ENCODE peak calls at places on chromosomes 13 and 19, in five cellular contexts. B is suprapubic skin, S is H1, L is breast epithelium, F is GM12878. J is an unnamed sample.

GRCh38 chr13:64688893-64689677 is 2541.1 kb downstream of the PCDH9 start:
- DNase-seq in B (no peak), S (no peak), L (no peak), F (no peak), J (no peak)

GRCh38 chr13:67298297-67298696 is 68.2 kb upstream of the PCDH9 start:
- DNase-seq in B (no peak), S (no peak), L (no peak), F (no peak), J (no peak)

GRCh38 chr13:76812971-76813691 is 73.1 kb downstream of the KCTD12 start:
- DNase-seq in B (peak), S (no peak), L (peak), F (no peak), J (no peak)

GRCh38 chr19:4939466-4939865 is 29.4 kb upstream of the KDM4B start:
- DNase-seq in B (no peak), S (no peak), L (no peak), F (no peak), J (no peak)

GRCh38 chr13:111031531-111031961 is 83.6 kb upstream of the ARHGEF7 start:
- DNase-seq in B (no peak), S (no peak), L (no peak), F (no peak), J (no peak)

GRCh38 chr19:57708641-57709354 is at the start of gene ZNF154:
- DNase-seq in B (no peak), S (peak), L (peak), F (no peak), J (no peak)

GRCh38 chr13:100506600-100507422 is 81.8 kb downstream of the GGACT start:
- DNase-seq in B (no peak), S (no peak), L (no peak), F (no peak), J (no peak)

GRCh38 chr13:61170791-61171330 is 244.8 kb downstream of the PCDH20 start:
- DNase-seq in B (no peak), S (no peak), L (no peak), F (no peak), J (no peak)

GRCh38 chr19:9155591-9155990 is 15.4 kb downstream of the ZNF317 start:
- DNase-seq in B (no peak), S (no peak), L (no peak), F (no peak), J (no peak)

GRCh38 chr19:40529093-40529954 is 47.3 kb upstream of the SHKBP1 start:
- DNase-seq in B (peak), S (peak), L (peak), F (peak), J (no peak)

GRCh38 chr19:40798997-40799557 is at the start of gene EGLN2:
- DNase-seq in B (no peak), S (no peak), L (no peak), F (no peak), J (no peak)

GRCh38 chr13:95391785-95392184 is 90.5 kb upstream of the ABCC4 start:
- DNase-seq in B (no peak), S (no peak), L (no peak), F (no peak), J (no peak)

GRCh38 chr13:114077938-114078335 is 54.5 kb downstream of the RASA3 start:
- DNase-seq in B (peak), S (no peak), L (no peak), F (no peak), J (no peak)

GRCh38 chr19:29446331-29446730 is 79.5 kb upstream of the VSTM2B start:
- DNase-seq in B (no peak), S (no peak), L (no peak), F (no peak), J (peak)

GRCh38 chr13:113592571-113592970 is 8.0 kb downstream of the TFDP1 start:
- DNase-seq in B (no peak), S (no peak), L (no peak), F (no peak), J (peak)

GRCh38 chr13:75770164-75771145 is 134.3 kb downstream of the LMO7 start:
- DNase-seq in B (no peak), S (no peak), L (no peak), F (no peak), J (no peak)

GRCh38 chr13:106499905-106500304 is 35.6 kb downstream of the EFNB2 start:
- DNase-seq in B (no peak), S (no peak), L (no peak), F (peak), J (no peak)

GRCh38 chr19:49101160-49101559 is 13.0 kb upstream of the LIN7B start:
- DNase-seq in B (no peak), S (no peak), L (no peak), F (no peak), J (no peak)

GRCh38 chr19:49094505-49095482 is 9.5 kb downstream of the SNRNP70 start:
- DNase-seq in B (no peak), S (no peak), L (no peak), F (no peak), J (no peak)

GRCh38 chr19:49097453-49098288 is 12.4 kb downstream of the SNRNP70 start:
- DNase-seq in B (no peak), S (peak), L (peak), F (no peak), J (no peak)

GRCh38 chr19:49102303-49102702 is 11.9 kb upstream of the LIN7B start:
- DNase-seq in B (no peak), S (no peak), L (no peak), F (no peak), J (no peak)

DNA sequence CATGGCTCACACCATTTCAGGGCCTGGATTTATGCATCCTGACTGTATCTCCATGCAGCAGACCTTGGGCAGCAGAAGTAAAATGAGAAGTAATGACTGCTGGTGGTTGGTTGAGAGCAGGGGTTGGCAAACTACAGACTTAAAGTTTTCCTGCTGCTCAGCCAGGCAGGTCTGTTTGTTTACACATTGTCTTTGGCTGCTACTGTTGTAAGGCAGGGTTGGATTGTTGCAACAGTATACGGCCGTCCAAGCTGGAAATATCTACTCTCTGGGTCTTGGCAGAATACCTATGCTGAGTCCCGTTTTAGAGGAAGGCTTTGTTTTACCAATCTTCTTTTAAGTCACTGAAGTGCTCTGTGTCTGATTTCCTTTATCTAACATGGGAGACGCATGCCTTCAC is 13.5 kb downstream of the SNRNP70 start:
- DNase-seq in B (no peak), S (no peak), L (no peak), F (no peak), J (no peak)
- TF ChIP-seq POLR2AphosphoS5 in B (no peak), S (peak), L (no peak), F (no peak), J (no peak)

GRCh38 chr19:13129384-13129783 is 11.3 kb downstream of the NACC1 start:
- DNase-seq in B (no peak), S (no peak), L (no peak), F (no peak), J (no peak)

GRCh38 chr19:13133241-13133870 is 15.3 kb downstream of the NACC1 start:
- DNase-seq in B (no peak), S (no peak), L (no peak), F (no peak), J (no peak)

GRCh38 chr19:13132471-13133166 is 14.6 kb downstream of the NACC1 start:
- DNase-seq in B (no peak), S (no peak), L (no peak), F (no peak), J (no peak)

GRCh38 chr19:13128583-13128982 is 10.5 kb downstream of the NACC1 start:
- DNase-seq in B (no peak), S (no peak), L (no peak), F (no peak), J (no peak)

DNA sequence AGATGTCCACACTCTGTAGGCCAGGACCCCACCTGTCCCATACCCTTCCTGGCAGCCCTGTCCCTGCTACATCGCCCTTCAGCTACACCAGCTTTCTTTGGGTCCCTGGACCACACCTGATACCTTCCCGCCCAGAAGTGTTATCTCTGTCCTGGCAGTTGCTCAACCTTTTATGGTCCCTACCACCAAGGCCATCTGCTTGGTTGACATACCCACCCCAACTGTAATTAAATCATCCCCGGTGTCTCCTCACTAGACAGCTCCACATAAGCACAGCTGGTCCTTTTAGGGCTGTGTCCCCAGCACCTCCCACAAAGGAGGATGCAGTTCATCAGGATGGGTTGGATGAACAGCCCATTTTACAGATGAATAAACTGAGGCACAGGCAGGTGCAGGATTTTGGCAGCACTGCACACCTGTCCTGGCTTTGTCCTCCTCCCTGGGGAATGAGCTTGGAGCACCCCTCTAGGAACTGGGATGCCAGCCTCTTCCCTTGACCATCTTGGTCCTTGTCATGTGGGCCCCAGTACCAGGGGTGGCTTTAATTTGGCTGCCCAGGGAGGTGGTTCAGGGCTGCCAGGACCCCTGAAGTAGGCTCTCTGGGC is 12.9 kb downstream of the NACC1 start:
- DNase-seq in B (no peak), S (no peak), L (no peak), F (no peak), J (no peak)
- TF ChIP-seq POLR2AphosphoS5 in B (no peak), S (no peak), L (no peak), F (no peak), J (no peak)

DNA sequence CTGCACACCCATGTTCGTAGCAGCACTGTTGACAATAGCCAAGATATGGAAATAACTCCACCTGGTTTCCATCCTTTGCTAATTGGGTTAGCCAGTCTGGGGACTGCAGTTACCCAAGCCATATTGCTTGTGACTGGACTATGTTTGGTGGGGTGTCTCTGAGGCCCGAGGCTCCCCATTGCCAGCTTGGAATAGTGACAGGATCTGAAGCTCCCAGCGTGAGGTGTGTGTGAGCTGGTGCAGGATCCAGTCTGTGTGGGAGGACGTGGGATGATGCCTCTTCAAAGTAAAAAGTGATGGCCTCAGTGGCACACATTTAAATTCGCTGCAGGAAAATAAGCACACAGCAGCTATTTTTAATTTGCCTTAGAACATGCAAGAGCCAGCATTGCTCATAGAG is 74.9 kb downstream of the TEX26 start:
- DNase-seq in B (no peak), S (no peak), L (no peak), F (no peak), J (no peak)
- TF ChIP-seq POLR2AphosphoS5 in B (no peak), S (no peak), L (no peak), F (no peak), J (no peak)

GRCh38 chr19:7098701-7099596 is 29.4 kb downstream of the ZNF557 start:
- DNase-seq in B (peak), S (peak), L (peak), F (peak), J (peak)
- TF ChIP-seq POLR2AphosphoS5 in B (peak), S (peak), L (no peak), F (peak), J (peak)

DNA sequence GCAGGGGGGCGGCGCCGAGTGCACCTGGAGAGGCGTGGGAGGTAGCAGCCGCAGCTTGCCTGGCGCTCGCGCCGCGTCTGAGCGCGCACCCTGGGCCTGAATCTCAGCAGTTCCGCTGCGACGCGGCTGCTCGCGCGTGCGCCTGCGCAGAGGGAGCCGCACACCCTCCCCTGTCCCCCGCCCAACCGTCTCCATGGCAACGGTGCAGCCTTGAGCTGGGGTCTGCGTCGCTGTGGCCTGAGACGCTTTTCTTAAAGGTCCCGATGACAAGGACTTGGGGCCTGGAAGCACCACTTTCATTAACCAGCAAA is at the start of gene PNMA8B:
- DNase-seq in B (no peak), S (peak), L (peak), F (no peak), J (no peak)
- TF ChIP-seq POLR2AphosphoS5 in B (no peak), S (no peak), L (no peak), F (no peak), J (no peak)

DNA sequence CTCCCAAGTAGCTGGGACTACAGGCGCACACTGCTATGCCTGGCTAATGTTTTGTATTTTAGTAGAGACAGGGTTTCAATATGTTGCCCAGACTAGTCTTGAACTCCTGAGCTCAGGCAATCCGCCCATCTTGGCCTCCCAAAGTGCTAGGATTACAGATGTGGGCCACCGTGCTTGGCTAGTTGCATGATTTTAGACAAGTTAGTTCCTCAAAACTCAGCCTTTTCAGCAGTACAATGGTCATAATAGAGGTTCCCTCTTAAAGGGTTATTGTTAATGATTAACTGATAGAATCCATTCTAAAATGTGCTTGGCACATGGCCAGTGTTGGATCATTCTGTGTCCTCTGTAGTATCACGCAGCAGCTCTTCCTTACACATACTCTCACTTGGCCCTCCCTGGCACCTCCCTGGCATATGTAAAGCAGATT is 19.5 kb upstream of the IFT88 start:
- DNase-seq in B (no peak), S (no peak), L (no peak), F (no peak), J (no peak)
- TF ChIP-seq POLR2AphosphoS5 in B (no peak), S (no peak), L (no peak), F (no peak), J (no peak)

GRCh38 chr19:17264641-17264979 is at the start of gene USHBP1:
- DNase-seq in B (no peak), S (no peak), L (no peak), F (no peak), J (no peak)
- TF ChIP-seq POLR2AphosphoS5 in B (no peak), S (no peak), L (no peak), F (no peak), J (peak)

DNA sequence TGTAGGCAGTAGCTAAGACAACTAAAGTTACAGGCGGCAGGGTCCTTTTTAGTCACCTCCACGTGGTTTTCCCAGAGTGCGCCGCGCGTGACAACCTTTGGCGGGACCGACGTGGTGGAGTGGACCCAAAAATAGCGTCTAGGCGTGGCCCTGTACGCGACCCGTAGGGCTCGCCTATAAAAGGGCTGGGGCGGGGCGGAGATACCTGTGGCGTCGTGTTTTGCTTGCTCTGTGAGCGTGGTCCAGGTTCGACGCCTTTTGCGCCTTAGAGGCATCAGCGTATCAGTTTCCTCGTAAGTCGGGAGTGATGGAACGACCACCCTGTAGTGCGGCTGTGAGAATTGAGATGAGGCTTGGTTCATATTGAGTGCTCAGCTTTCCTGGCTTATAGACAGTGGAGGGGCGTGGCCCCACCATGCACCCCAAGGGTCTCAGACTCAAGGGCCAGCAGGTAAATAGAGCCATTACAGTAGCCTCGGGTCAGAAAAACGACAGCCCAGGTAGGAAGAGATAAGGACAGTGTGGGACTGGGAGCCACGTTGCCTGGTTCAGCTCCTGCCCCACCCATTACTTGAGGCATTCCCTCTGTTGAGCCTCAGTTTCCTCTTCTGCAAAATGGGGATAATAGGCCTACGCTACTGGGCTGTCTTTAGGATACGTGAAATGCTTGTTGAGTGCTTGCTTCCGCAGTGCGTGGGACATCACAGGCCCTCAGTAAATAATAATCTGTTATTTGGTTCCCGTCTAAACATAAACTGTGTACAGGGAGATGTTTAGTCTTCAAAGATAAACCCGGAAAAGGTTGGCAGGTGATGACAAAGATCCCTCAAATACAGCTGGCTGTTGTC is 690 bp upstream of the TMED1 start:
- DNase-seq in B (peak), S (no peak), L (no peak), F (no peak), J (no peak)
- TF ChIP-seq POLR2AphosphoS5 in B (no peak), S (no peak), L (peak), F (no peak), J (peak)

DNA sequence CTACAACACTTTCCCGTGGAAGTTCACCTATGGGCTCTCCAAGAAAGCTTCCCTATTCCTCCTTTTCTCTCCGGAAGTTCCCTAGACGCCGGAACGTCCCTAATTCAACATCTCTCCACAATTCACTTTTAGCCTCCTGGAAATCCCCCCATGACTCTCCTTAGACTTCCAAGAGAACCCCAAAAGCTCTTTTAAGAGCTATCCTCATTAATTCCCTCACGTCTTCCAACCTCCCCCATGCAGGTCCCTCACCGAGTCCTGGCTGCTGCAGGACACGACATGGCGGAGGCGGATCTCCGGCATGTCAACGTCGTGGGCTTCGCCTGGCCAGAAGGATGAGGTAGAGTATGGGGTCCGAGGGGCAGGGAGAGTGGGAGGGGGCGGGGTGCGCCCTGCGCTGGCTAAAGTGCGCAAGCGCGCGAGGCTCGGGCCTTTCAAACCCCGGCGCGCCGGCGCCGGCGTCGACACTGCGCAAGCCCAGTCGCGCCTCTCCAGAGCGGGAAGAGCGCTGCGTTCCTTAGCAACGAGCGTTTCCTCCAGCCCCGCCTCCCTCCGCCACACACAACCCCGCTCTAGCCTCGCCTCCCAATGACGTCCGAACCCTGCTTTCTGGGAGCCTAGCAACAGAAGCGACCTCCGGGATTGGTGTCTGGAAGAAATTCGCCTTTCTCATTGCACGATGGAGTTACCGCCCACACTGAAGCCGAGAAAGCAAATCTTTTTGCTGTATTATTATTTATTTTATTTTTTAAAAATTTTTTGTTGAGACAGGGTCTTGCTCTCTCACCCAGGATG is at the start of the genes PINLYP and XRCC1:
- DNase-seq in B (peak), S (peak), L (peak), F (peak), J (no peak)
- TF ChIP-seq POLR2AphosphoS5 in B (no peak), S (peak), L (peak), F (peak), J (peak)

J was measured in vagina.